ENCODE peak calls at places on chromosomes 11 and 22, in five cellular contexts. F is GM23338, C is GM23248, W is HCT116, P is MM.1S. H is an unnamed sample.

GRCh38 chr11:121473064-121473777 is 20.5 kb upstream of the SORL1-AS1 start:
- DNase-seq in W (no peak), P (no peak), F (no peak), C (peak; percentile 68), H (no peak)

GRCh38 chr11:60924906-60925684 is 835 bp downstream of the TMEM132A start:
- DNase-seq in F (peak; percentile 51), C (peak; percentile 21), W (no peak), P (no peak), H (no peak)

GRCh38 chr11:88301478-88302140 is 35.9 kb downstream of the CTSC start:
- DNase-seq in F (no peak), P (no peak), W (no peak), C (no peak), H (no peak)

GRCh38 chr11:13685461-13686108 is 17.1 kb downstream of the FAR1 start:
- DNase-seq in W (no peak), C (peak; percentile 23), P (no peak), F (no peak), H (no peak)

GRCh38 chr11:77397631-77398030 is 76.3 kb downstream of the PAK1 start:
- DNase-seq in P (no peak), W (no peak), C (no peak), F (no peak), H (no peak)

GRCh38 chr22:21972293-21972779 is 10.3 kb downstream of the TOP3B start:
- DNase-seq in P (peak; percentile 43), C (peak; percentile 60), W (no peak), F (peak; percentile 75), H (peak; percentile 31)

GRCh38 chr11:35042906-35043305 is 96.1 kb upstream of the CD44 start:
- DNase-seq in F (no peak), W (no peak), C (no peak), P (no peak), H (no peak)

GRCh38 chr11:3786781-3787428 is 10.4 kb downstream of the NUP98 start:
- DNase-seq in F (no peak), C (peak; percentile 56), P (no peak), W (no peak), H (peak; percentile 26)

GRCh38 chr22:30270841-30271240 is 4.2 kb upstream of the OSM start:
- DNase-seq in W (no peak), P (no peak), C (no peak), F (no peak), H (no peak)

GRCh38 chr11:1202154-1202775 is 20.6 kb upstream of the MUC5B start:
- DNase-seq in W (no peak), C (peak; percentile 45), P (no peak), F (no peak), H (no peak)

DNA sequence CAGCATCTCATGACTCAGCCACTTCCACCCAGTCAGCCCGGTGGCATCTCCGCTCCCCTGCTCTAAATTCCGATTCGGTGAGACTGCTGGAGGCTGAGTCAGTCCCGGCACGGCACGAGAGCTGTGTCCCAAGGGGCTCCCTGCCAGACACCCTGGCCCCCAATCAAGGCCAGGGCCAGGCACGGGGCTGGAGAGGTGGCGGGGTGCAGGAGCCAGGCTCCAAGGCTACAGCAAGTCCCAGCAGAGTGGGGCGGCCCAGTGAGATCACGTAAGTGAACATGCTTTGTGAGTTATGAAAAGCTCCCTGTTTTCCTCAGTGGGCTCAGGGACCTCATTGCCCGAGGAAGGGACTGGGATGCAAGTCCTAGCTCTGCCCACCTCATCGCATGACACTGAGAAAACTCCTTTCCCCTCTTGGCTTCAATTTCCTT is 3.0 kb downstream of the C11orf68 start:
- DNase-seq in C (peak; percentile 99), F (peak; percentile 44), W (peak; percentile 89), P (no peak), H (peak; percentile 99)
- TF ChIP-seq EZH2phosphoT487 in C (no peak), F (no peak), W (no peak), P (no peak), H (no peak)

GRCh38 chr22:35915477-35916013 is 113.1 kb downstream of the RBFOX2 start:
- DNase-seq in P (no peak), C (peak; percentile 74), W (no peak), F (no peak), H (peak; percentile 53)
- H3K4me3 ChIP-seq in P (no peak overlapping the region), C (peak overlapping the region; percentile 77), W (no peak overlapping the region), F (peak overlapping the region; percentile 37), H (peak overlapping the region; percentile 67)

DNA sequence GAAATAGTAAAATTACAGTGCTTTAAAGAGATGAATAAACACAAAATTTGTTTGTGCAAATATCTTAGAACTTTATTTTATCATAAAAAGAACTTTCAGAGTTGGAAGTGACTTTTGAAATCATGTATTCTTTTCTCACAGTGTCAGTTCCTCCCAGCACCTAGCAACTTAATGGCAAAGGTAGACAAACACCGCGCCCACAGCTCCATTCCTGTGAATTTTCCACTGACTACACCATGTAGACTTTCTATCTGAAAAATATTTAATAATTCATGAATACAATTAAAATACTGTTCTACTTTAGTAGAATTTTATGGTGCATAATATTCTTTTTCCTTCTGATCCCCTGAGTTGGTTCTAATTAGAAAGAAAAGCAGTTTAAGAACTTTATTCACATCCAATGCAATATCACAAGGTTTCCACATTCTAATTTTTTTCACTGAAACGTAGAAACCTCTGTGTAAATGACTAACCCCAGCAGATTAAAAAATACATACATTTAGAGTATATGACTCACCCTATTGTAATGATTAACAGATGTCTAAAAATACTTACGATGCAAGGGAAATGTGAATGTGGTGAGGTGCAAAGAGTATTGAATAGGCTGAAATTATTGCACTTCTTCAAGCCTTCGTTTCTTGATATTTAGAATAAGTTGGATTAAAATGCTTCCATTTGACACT is 218.2 kb upstream of the CCDC179 start:
- DNase-seq in F (no peak), C (peak; percentile 45), P (no peak), W (no peak), H (peak; percentile 65)
- TF ChIP-seq EZH2phosphoT487 in F (no peak), C (no peak), P (no peak), W (no peak), H (no peak)

DNA sequence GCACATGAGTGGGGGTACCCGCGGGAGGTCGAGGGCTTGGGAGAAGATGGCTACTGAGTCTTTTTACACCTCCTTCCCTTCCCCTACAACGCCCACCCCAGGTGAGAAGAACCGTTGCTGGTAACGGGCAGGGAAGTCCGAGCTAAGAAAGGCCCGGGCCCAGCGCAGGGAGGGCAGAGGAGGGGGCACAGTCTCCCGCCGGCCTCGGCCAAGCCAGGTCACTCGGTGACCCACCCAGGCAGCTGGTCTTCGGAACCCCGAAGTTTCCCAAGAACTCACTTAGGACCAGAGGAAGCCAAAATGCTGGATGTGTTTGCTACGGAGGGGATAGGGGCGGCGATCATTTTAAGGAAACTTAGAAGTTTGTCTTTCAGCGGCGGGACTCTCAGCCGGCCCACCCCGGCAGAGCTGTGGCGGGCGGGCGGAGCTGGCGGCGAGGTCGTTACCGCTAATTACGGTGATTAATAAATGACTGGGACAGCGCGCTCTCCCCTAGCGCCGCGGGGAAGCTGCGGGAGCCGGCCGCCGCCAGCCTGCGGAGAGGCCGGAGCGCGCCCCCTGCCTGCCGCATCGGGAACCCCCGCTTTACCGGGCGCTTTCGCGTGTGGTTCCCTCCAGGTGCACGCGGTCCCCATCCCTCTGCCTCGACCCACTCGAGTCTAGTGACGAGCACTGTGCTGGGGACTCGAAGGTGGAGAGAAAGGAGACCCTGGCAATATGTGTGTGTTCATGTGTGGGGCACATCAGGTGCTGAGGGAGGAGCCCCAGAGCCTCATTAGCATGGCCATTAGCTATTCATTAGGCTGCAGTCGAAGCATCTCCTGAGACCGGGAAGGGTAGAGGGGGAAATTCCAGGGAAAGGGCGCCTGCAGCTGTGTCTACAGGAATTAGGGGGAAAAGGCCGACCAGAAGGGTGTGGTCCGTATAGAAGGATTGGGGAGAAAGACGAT is 945 bp downstream of the ROBO3 start:
- DNase-seq in C (peak; percentile 75), W (no peak), P (peak; percentile 15), F (peak; percentile 69), H (peak; percentile 30)
- H3K4me3 ChIP-seq in C (peak overlapping the region; percentile 53), W (no peak overlapping the region), P (no peak overlapping the region), F (peak overlapping the region; percentile 53), H (peak overlapping the region; percentile 18)

H was measured in PC-3.